ENCODE peak calls at places on chromosomes 11 and 22, in eight cellular contexts. One of them, this sample, is unnamed.

GRCh38 chr11:111259871-111260270 is 14.3 kb downstream of the POU2AF2 start:
- DNase-seq in tibial nerve: no peak
- DNase-seq in AG10803: no peak
- DNase-seq in endothelial cell: no peak
- DNase-seq in progenitor cell of endocrine pancreas: no peak
- DNase-seq in Calu3: no peak
- DNase-seq in suprapubic skin: no peak
- DNase-seq in IMR-90: peak; percentile 3
- DNase-seq in this sample: no peak

GRCh38 chr11:130124096-130124495 is 35.5 kb upstream of the ST14 start:
- DNase-seq in IMR-90: peak; percentile 89
- DNase-seq in tibial nerve: peak; percentile 71
- DNase-seq in progenitor cell of endocrine pancreas: no peak
- DNase-seq in AG10803: peak; percentile 94
- DNase-seq in endothelial cell: no peak
- DNase-seq in suprapubic skin: no peak
- DNase-seq in Calu3: peak; percentile 72
- DNase-seq in this sample: peak; percentile 91

GRCh38 chr11:102603091-102603490 is 22.0 kb downstream of the MMP20 start:
- DNase-seq in endothelial cell: no peak
- DNase-seq in IMR-90: peak; percentile 73
- DNase-seq in tibial nerve: peak; percentile 13
- DNase-seq in AG10803: peak; percentile 75
- DNase-seq in progenitor cell of endocrine pancreas: no peak
- DNase-seq in suprapubic skin: no peak
- DNase-seq in Calu3: peak; percentile 57
- DNase-seq in this sample: peak; percentile 40

GRCh38 chr22:30869996-30870395 is 98.6 kb downstream of the MORC2 start:
- DNase-seq in endothelial cell: no peak
- DNase-seq in progenitor cell of endocrine pancreas: no peak
- DNase-seq in suprapubic skin: peak; percentile 56
- DNase-seq in IMR-90: no peak
- DNase-seq in Calu3: no peak
- DNase-seq in tibial nerve: no peak
- DNase-seq in AG10803: no peak
- DNase-seq in this sample: no peak

GRCh38 chr22:36243996-36244395 is 4.7 kb upstream of the APOL2 start:
- DNase-seq in endothelial cell: no peak
- DNase-seq in AG10803: no peak
- DNase-seq in progenitor cell of endocrine pancreas: no peak
- DNase-seq in Calu3: no peak
- DNase-seq in suprapubic skin: no peak
- DNase-seq in tibial nerve: no peak
- DNase-seq in IMR-90: no peak
- DNase-seq in this sample: no peak

GRCh38 chr22:27801197-27801615 is 350 bp downstream of the MN1 start:
- DNase-seq in suprapubic skin: no peak
- DNase-seq in progenitor cell of endocrine pancreas: peak; percentile 35
- DNase-seq in Calu3: peak; percentile 51
- DNase-seq in AG10803: no peak
- DNase-seq in tibial nerve: no peak
- DNase-seq in endothelial cell: peak; percentile 52
- DNase-seq in IMR-90: peak; percentile 41
- DNase-seq in this sample: peak; percentile 45

GRCh38 chr22:44261861-44262595 is 50.7 kb downstream of the SHISAL1 start:
- DNase-seq in Calu3: no peak
- DNase-seq in IMR-90: no peak
- DNase-seq in tibial nerve: no peak
- DNase-seq in progenitor cell of endocrine pancreas: no peak
- DNase-seq in endothelial cell: no peak
- DNase-seq in AG10803: no peak
- DNase-seq in suprapubic skin: peak; percentile 54
- DNase-seq in this sample: no peak

GRCh38 chr11:10438451-10438850 is 16.6 kb upstream of the AMPD3 start:
- DNase-seq in endothelial cell: no peak
- DNase-seq in Calu3: no peak
- DNase-seq in tibial nerve: no peak
- DNase-seq in suprapubic skin: no peak
- DNase-seq in progenitor cell of endocrine pancreas: no peak
- DNase-seq in IMR-90: peak; percentile 65
- DNase-seq in AG10803: no peak
- DNase-seq in this sample: no peak

GRCh38 chr11:110362916-110363574 is 66.6 kb upstream of the RDX start:
- DNase-seq in Calu3: peak; percentile 11
- DNase-seq in tibial nerve: no peak
- DNase-seq in IMR-90: no peak
- DNase-seq in endothelial cell: peak; percentile 54
- DNase-seq in progenitor cell of endocrine pancreas: no peak
- DNase-seq in suprapubic skin: no peak
- DNase-seq in AG10803: no peak
- DNase-seq in this sample: peak; percentile 16

GRCh38 chr11:37532271-37532670 is 934.2 kb upstream of the RAG2 start:
- DNase-seq in IMR-90: no peak
- DNase-seq in Calu3: no peak
- DNase-seq in tibial nerve: no peak
- DNase-seq in suprapubic skin: no peak
- DNase-seq in AG10803: no peak
- DNase-seq in endothelial cell: no peak
- DNase-seq in progenitor cell of endocrine pancreas: no peak
- DNase-seq in this sample: peak; percentile 13

GRCh38 chr11:17936790-17937189 is 76.1 kb downstream of the SERGEF start:
- DNase-seq in Calu3: no peak
- DNase-seq in suprapubic skin: no peak
- DNase-seq in IMR-90: no peak
- DNase-seq in progenitor cell of endocrine pancreas: no peak
- DNase-seq in AG10803: no peak
- DNase-seq in tibial nerve: no peak
- DNase-seq in endothelial cell: no peak
- DNase-seq in this sample: no peak

GRCh38 chr11:75189911-75190310 is 39.0 kb downstream of the SLCO2B1 start:
- DNase-seq in IMR-90: no peak
- DNase-seq in endothelial cell: no peak
- DNase-seq in progenitor cell of endocrine pancreas: no peak
- DNase-seq in suprapubic skin: no peak
- DNase-seq in tibial nerve: no peak
- DNase-seq in Calu3: no peak
- DNase-seq in AG10803: no peak
- DNase-seq in this sample: no peak

DNA sequence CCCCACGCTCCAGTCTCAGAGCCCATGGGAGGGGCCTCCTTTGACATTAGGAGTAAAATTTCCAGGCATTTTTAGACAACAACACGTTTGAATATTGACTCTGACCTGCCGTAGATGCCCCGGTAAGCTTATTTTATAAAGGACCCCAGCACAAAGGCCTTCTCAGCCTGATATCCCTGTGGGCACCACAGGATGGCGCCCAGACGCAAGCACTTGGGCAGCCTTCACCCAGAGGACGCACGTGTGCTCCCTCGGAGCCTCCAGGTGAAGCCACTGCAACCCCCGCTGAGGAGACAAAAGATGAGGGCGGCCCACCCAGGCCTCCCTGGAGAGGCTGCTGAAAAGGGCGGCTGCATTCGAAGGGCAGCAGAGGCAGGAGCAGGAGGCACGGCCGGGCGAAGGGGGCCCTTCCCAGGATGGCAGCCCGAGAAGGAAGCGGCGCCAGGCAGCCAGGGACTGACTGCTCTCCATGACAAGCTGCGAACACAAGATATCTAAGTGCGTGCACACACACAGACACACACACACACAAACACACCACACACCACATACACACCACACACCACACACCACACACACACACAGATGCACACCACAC is 15.2 kb upstream of the TH start:
- DNase-seq in suprapubic skin: no peak
- DNase-seq in tibial nerve: no peak
- DNase-seq in Calu3: peak; percentile 69
- DNase-seq in endothelial cell: peak; percentile 55
- DNase-seq in progenitor cell of endocrine pancreas: no peak
- DNase-seq in IMR-90: no peak
- DNase-seq in AG10803: peak; percentile 4
- DNase-seq in this sample: no peak
- TF ChIP-seq CTCF in suprapubic skin: peak; percentile 9
- TF ChIP-seq CTCF in tibial nerve: peak; percentile 25
- TF ChIP-seq CTCF in Calu3: peak; percentile 50
- TF ChIP-seq CTCF in endothelial cell: peak; percentile 59
- TF ChIP-seq CTCF in progenitor cell of endocrine pancreas: peak; percentile 67
- TF ChIP-seq CTCF in IMR-90: peak; percentile 38
- TF ChIP-seq CTCF in AG10803: peak; percentile 35
- TF ChIP-seq CTCF in this sample: peak; percentile 34

GRCh38 chr22:38700271-38700788 is 413 bp downstream of the JOSD1 start:
- DNase-seq in progenitor cell of endocrine pancreas: no peak
- DNase-seq in suprapubic skin: peak; percentile 90
- DNase-seq in tibial nerve: no peak
- DNase-seq in AG10803: peak; percentile 46
- DNase-seq in IMR-90: no peak
- DNase-seq in endothelial cell: peak; percentile 68
- DNase-seq in Calu3: peak; percentile 73
- DNase-seq in this sample: peak; percentile 69

GRCh38 chr22:38700789-38701628 is at the start of gene JOSD1:
- DNase-seq in IMR-90: peak; percentile 95
- DNase-seq in tibial nerve: peak; percentile 96
- DNase-seq in suprapubic skin: peak; percentile 97
- DNase-seq in Calu3: peak; percentile 97
- DNase-seq in progenitor cell of endocrine pancreas: peak; percentile 94
- DNase-seq in endothelial cell: peak; percentile 91
- DNase-seq in AG10803: peak; percentile 90
- DNase-seq in this sample: peak; percentile 96

GRCh38 chr22:38698407-38699094 is 2.2 kb downstream of the JOSD1 start:
- DNase-seq in IMR-90: no peak
- DNase-seq in progenitor cell of endocrine pancreas: no peak
- DNase-seq in suprapubic skin: no peak
- DNase-seq in tibial nerve: no peak
- DNase-seq in Calu3: no peak
- DNase-seq in AG10803: no peak
- DNase-seq in endothelial cell: no peak
- DNase-seq in this sample: no peak

GRCh38 chr22:38699143-38699542 is 1.6 kb downstream of the JOSD1 start:
- DNase-seq in tibial nerve: no peak
- DNase-seq in IMR-90: no peak
- DNase-seq in progenitor cell of endocrine pancreas: no peak
- DNase-seq in endothelial cell: no peak
- DNase-seq in Calu3: no peak
- DNase-seq in suprapubic skin: no peak
- DNase-seq in AG10803: no peak
- DNase-seq in this sample: no peak

GRCh38 chr22:38699784-38700183 is 959 bp downstream of the JOSD1 start:
- DNase-seq in Calu3: no peak
- DNase-seq in tibial nerve: no peak
- DNase-seq in progenitor cell of endocrine pancreas: no peak
- DNase-seq in IMR-90: peak; percentile 62
- DNase-seq in suprapubic skin: no peak
- DNase-seq in AG10803: peak; percentile 63
- DNase-seq in endothelial cell: no peak
- DNase-seq in this sample: peak; percentile 69
- TF ChIP-seq CTCF in Calu3: no peak
- TF ChIP-seq CTCF in tibial nerve: no peak
- TF ChIP-seq CTCF in progenitor cell of endocrine pancreas: no peak
- TF ChIP-seq CTCF in IMR-90: no peak
- TF ChIP-seq CTCF in suprapubic skin: peak; percentile 1
- TF ChIP-seq CTCF in AG10803: peak; percentile 16
- TF ChIP-seq CTCF in endothelial cell: no peak
- TF ChIP-seq CTCF in this sample: no peak

GRCh38 chr11:48108231-48109045 is 108.2 kb upstream of the OR4B1 start:
- DNase-seq in endothelial cell: no peak
- DNase-seq in Calu3: no peak
- DNase-seq in progenitor cell of endocrine pancreas: no peak
- DNase-seq in tibial nerve: no peak
- DNase-seq in AG10803: no peak
- DNase-seq in suprapubic skin: no peak
- DNase-seq in IMR-90: no peak
- DNase-seq in this sample: no peak

GRCh38 chr11:48111941-48112340 is 104.7 kb upstream of the OR4B1 start:
- DNase-seq in AG10803: no peak
- DNase-seq in progenitor cell of endocrine pancreas: no peak
- DNase-seq in IMR-90: no peak
- DNase-seq in tibial nerve: no peak
- DNase-seq in endothelial cell: no peak
- DNase-seq in suprapubic skin: no peak
- DNase-seq in Calu3: no peak
- DNase-seq in this sample: no peak

GRCh38 chr11:48110509-48110766 is 106.2 kb upstream of the OR4B1 start:
- DNase-seq in Calu3: no peak
- DNase-seq in progenitor cell of endocrine pancreas: no peak
- DNase-seq in AG10803: no peak
- DNase-seq in IMR-90: no peak
- DNase-seq in suprapubic skin: no peak
- DNase-seq in endothelial cell: no peak
- DNase-seq in tibial nerve: no peak
- DNase-seq in this sample: no peak

GRCh38 chr11:48107188-48107704 is 109.4 kb upstream of the OR4B1 start:
- DNase-seq in progenitor cell of endocrine pancreas: no peak
- DNase-seq in endothelial cell: no peak
- DNase-seq in suprapubic skin: no peak
- DNase-seq in IMR-90: peak; percentile 67
- DNase-seq in Calu3: no peak
- DNase-seq in AG10803: peak; percentile 65
- DNase-seq in tibial nerve: no peak
- DNase-seq in this sample: no peak

GRCh38 chr11:48109046-48109666 is 107.5 kb upstream of the OR4B1 start:
- DNase-seq in suprapubic skin: no peak
- DNase-seq in endothelial cell: no peak
- DNase-seq in AG10803: peak; percentile 66
- DNase-seq in tibial nerve: no peak
- DNase-seq in progenitor cell of endocrine pancreas: no peak
- DNase-seq in Calu3: no peak
- DNase-seq in IMR-90: peak; percentile 63
- DNase-seq in this sample: peak; percentile 55
- TF ChIP-seq CTCF in suprapubic skin: peak; percentile 12
- TF ChIP-seq CTCF in endothelial cell: no peak
- TF ChIP-seq CTCF in AG10803: peak; percentile 60
- TF ChIP-seq CTCF in tibial nerve: peak; percentile 18
- TF ChIP-seq CTCF in progenitor cell of endocrine pancreas: peak; percentile 44
- TF ChIP-seq CTCF in Calu3: peak; percentile 30
- TF ChIP-seq CTCF in IMR-90: peak; percentile 57
- TF ChIP-seq CTCF in this sample: peak; percentile 31

DNA sequence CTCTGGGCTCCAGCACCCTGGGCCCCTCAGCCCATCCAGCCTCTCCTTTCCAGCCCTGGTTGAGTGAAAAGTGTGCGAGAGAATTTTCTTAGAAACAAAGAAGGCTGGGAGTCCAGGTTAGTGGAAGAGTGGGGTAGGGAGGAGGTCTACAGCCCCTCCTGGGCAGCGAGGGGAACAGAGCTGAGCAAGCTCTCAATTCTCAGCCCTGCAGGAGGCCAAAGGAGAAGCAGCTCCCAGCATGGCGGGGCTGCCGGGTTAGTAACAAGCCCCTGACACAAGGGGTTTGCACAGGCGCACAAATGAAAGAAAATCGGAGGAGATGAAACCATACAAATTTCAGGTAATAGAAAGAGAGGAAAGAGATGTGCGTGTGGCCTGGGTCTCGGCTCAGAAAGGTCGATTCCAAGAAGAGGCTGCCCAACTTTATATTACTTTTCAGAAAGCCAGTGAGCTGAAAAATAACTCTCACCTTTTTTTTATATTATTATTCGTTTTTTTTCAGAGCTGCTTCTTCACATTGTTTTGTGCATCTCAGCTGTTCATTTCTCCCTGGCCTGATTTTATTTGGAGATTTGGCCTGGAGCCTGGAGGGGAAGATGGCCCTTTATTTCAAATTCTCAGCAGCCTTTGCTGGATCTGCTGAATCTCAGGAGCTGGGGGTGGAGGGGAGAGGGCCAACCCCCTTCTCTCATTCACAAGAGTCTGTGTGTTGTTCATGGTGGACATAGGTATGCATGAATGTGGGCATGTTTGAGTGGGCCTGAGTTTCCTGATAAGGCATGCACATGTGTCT is 583.2 kb downstream of the BUD13 start:
- DNase-seq in tibial nerve: no peak
- DNase-seq in endothelial cell: no peak
- DNase-seq in IMR-90: no peak
- DNase-seq in Calu3: no peak
- DNase-seq in progenitor cell of endocrine pancreas: no peak
- DNase-seq in suprapubic skin: no peak
- DNase-seq in AG10803: no peak
- DNase-seq in this sample: no peak
- TF ChIP-seq CTCF in tibial nerve: no peak
- TF ChIP-seq CTCF in endothelial cell: no peak
- TF ChIP-seq CTCF in IMR-90: no peak
- TF ChIP-seq CTCF in Calu3: no peak
- TF ChIP-seq CTCF in progenitor cell of endocrine pancreas: peak; percentile 13
- TF ChIP-seq CTCF in suprapubic skin: no peak
- TF ChIP-seq CTCF in AG10803: no peak
- TF ChIP-seq CTCF in this sample: no peak